ENCODE peak calls at places on chromosomes 4 and X, in six cellular contexts. One of them, this sample, is unnamed.

GRCh38 chr4:7358100-7358735 is 76.5 kb downstream of the PSAPL1 start:
- DNase-seq in BE2C: no peak
- DNase-seq in RPMI7951: peak
- DNase-seq in 8988T: peak
- DNase-seq in activated CD8-positive, alpha-beta memory T cell treated with anti-CD3 and anti-CD28 coated beads, Interleukin-2, amount 50 U/mL, for 4 hours: no peak
- DNase-seq in stimulated activated CD8-positive, alpha-beta memory T cell treated with anti-CD3 and anti-CD28 coated beads, Interleukin-2, amount 100 ng/mL, for 48 hours: no peak
- DNase-seq in this sample: no peak

GRCh38 chrX:69362354-69362753 is 141.8 kb upstream of the NALF2 start:
- DNase-seq in activated CD8-positive, alpha-beta memory T cell treated with anti-CD3 and anti-CD28 coated beads, Interleukin-2, amount 50 U/mL, for 4 hours: no peak
- DNase-seq in BE2C: no peak
- DNase-seq in RPMI7951: peak
- DNase-seq in stimulated activated CD8-positive, alpha-beta memory T cell treated with anti-CD3 and anti-CD28 coated beads, Interleukin-2, amount 100 ng/mL, for 48 hours: no peak
- DNase-seq in 8988T: no peak
- DNase-seq in this sample: no peak

GRCh38 chrX:141220342-141221008 is 21.8 kb downstream of the SPANXC start:
- DNase-seq in BE2C: no peak
- DNase-seq in stimulated activated CD8-positive, alpha-beta memory T cell treated with anti-CD3 and anti-CD28 coated beads, Interleukin-2, amount 100 ng/mL, for 48 hours: no peak
- DNase-seq in 8988T: no peak
- DNase-seq in activated CD8-positive, alpha-beta memory T cell treated with anti-CD3 and anti-CD28 coated beads, Interleukin-2, amount 50 U/mL, for 4 hours: no peak
- DNase-seq in RPMI7951: peak
- DNase-seq in this sample: no peak

GRCh38 chr4:22077571-22077970 is 129.0 kb upstream of the KCNIP4 start:
- DNase-seq in BE2C: no peak
- DNase-seq in RPMI7951: no peak
- DNase-seq in stimulated activated CD8-positive, alpha-beta memory T cell treated with anti-CD3 and anti-CD28 coated beads, Interleukin-2, amount 100 ng/mL, for 48 hours: no peak
- DNase-seq in 8988T: no peak
- DNase-seq in activated CD8-positive, alpha-beta memory T cell treated with anti-CD3 and anti-CD28 coated beads, Interleukin-2, amount 50 U/mL, for 4 hours: no peak
- DNase-seq in this sample: no peak

GRCh38 chr4:10093801-10094552 is 22.6 kb downstream of the WDR1 start:
- DNase-seq in activated CD8-positive, alpha-beta memory T cell treated with anti-CD3 and anti-CD28 coated beads, Interleukin-2, amount 50 U/mL, for 4 hours: no peak
- DNase-seq in stimulated activated CD8-positive, alpha-beta memory T cell treated with anti-CD3 and anti-CD28 coated beads, Interleukin-2, amount 100 ng/mL, for 48 hours: no peak
- DNase-seq in RPMI7951: peak
- DNase-seq in 8988T: no peak
- DNase-seq in BE2C: no peak
- DNase-seq in this sample: no peak

GRCh38 chr4:40458109-40458508 is 123.0 kb downstream of the CHRNA9 start:
- DNase-seq in stimulated activated CD8-positive, alpha-beta memory T cell treated with anti-CD3 and anti-CD28 coated beads, Interleukin-2, amount 100 ng/mL, for 48 hours: no peak
- DNase-seq in RPMI7951: no peak
- DNase-seq in BE2C: no peak
- DNase-seq in 8988T: no peak
- DNase-seq in activated CD8-positive, alpha-beta memory T cell treated with anti-CD3 and anti-CD28 coated beads, Interleukin-2, amount 50 U/mL, for 4 hours: no peak
- DNase-seq in this sample: no peak

GRCh38 chr4:6105311-6105911 is 87.2 kb upstream of the C4orf50 start:
- DNase-seq in stimulated activated CD8-positive, alpha-beta memory T cell treated with anti-CD3 and anti-CD28 coated beads, Interleukin-2, amount 100 ng/mL, for 48 hours: no peak
- DNase-seq in 8988T: no peak
- DNase-seq in activated CD8-positive, alpha-beta memory T cell treated with anti-CD3 and anti-CD28 coated beads, Interleukin-2, amount 50 U/mL, for 4 hours: no peak
- DNase-seq in RPMI7951: no peak
- DNase-seq in BE2C: no peak
- DNase-seq in this sample: no peak

GRCh38 chrX:130874751-130875150 is 28.3 kb downstream of the ENOX2 start:
- DNase-seq in BE2C: no peak
- DNase-seq in 8988T: no peak
- DNase-seq in stimulated activated CD8-positive, alpha-beta memory T cell treated with anti-CD3 and anti-CD28 coated beads, Interleukin-2, amount 100 ng/mL, for 48 hours: no peak
- DNase-seq in activated CD8-positive, alpha-beta memory T cell treated with anti-CD3 and anti-CD28 coated beads, Interleukin-2, amount 50 U/mL, for 4 hours: no peak
- DNase-seq in RPMI7951: no peak
- DNase-seq in this sample: no peak

GRCh38 chr4:172708184-172708583 is 460.4 kb upstream of the GALNT7 start:
- DNase-seq in RPMI7951: no peak
- DNase-seq in stimulated activated CD8-positive, alpha-beta memory T cell treated with anti-CD3 and anti-CD28 coated beads, Interleukin-2, amount 100 ng/mL, for 48 hours: no peak
- DNase-seq in activated CD8-positive, alpha-beta memory T cell treated with anti-CD3 and anti-CD28 coated beads, Interleukin-2, amount 50 U/mL, for 4 hours: no peak
- DNase-seq in 8988T: no peak
- DNase-seq in BE2C: no peak
- DNase-seq in this sample: no peak

GRCh38 chr4:84403656-84404055 is 95.4 kb downstream of the NKX6-1 start:
- DNase-seq in activated CD8-positive, alpha-beta memory T cell treated with anti-CD3 and anti-CD28 coated beads, Interleukin-2, amount 50 U/mL, for 4 hours: no peak
- DNase-seq in 8988T: no peak
- DNase-seq in stimulated activated CD8-positive, alpha-beta memory T cell treated with anti-CD3 and anti-CD28 coated beads, Interleukin-2, amount 100 ng/mL, for 48 hours: no peak
- DNase-seq in BE2C: no peak
- DNase-seq in RPMI7951: peak
- DNase-seq in this sample: no peak

GRCh38 chr4:159206427-159206871 is 103.6 kb downstream of the RAPGEF2 start:
- DNase-seq in 8988T: no peak
- DNase-seq in activated CD8-positive, alpha-beta memory T cell treated with anti-CD3 and anti-CD28 coated beads, Interleukin-2, amount 50 U/mL, for 4 hours: no peak
- DNase-seq in RPMI7951: peak
- DNase-seq in BE2C: no peak
- DNase-seq in stimulated activated CD8-positive, alpha-beta memory T cell treated with anti-CD3 and anti-CD28 coated beads, Interleukin-2, amount 100 ng/mL, for 48 hours: peak
- DNase-seq in this sample: no peak

GRCh38 chrX:122582280-122582679 is 601.8 kb upstream of the GRIA3 start:
- DNase-seq in stimulated activated CD8-positive, alpha-beta memory T cell treated with anti-CD3 and anti-CD28 coated beads, Interleukin-2, amount 100 ng/mL, for 48 hours: no peak
- DNase-seq in activated CD8-positive, alpha-beta memory T cell treated with anti-CD3 and anti-CD28 coated beads, Interleukin-2, amount 50 U/mL, for 4 hours: no peak
- DNase-seq in RPMI7951: peak
- DNase-seq in 8988T: no peak
- DNase-seq in BE2C: no peak
- DNase-seq in this sample: no peak

GRCh38 chrX:40508560-40508959 is 72.2 kb upstream of the ATP6AP2 start:
- DNase-seq in BE2C: no peak
- DNase-seq in RPMI7951: peak
- DNase-seq in activated CD8-positive, alpha-beta memory T cell treated with anti-CD3 and anti-CD28 coated beads, Interleukin-2, amount 50 U/mL, for 4 hours: no peak
- DNase-seq in stimulated activated CD8-positive, alpha-beta memory T cell treated with anti-CD3 and anti-CD28 coated beads, Interleukin-2, amount 100 ng/mL, for 48 hours: no peak
- DNase-seq in 8988T: no peak
- DNase-seq in this sample: no peak

GRCh38 chr4:48379587-48380140 is 38.3 kb downstream of the SLAIN2 start:
- DNase-seq in stimulated activated CD8-positive, alpha-beta memory T cell treated with anti-CD3 and anti-CD28 coated beads, Interleukin-2, amount 100 ng/mL, for 48 hours: no peak
- DNase-seq in RPMI7951: no peak
- DNase-seq in activated CD8-positive, alpha-beta memory T cell treated with anti-CD3 and anti-CD28 coated beads, Interleukin-2, amount 50 U/mL, for 4 hours: no peak
- DNase-seq in 8988T: no peak
- DNase-seq in BE2C: no peak
- DNase-seq in this sample: no peak

GRCh38 chr4:8599657-8600056 is 7.1 kb downstream of the CPZ start:
- DNase-seq in activated CD8-positive, alpha-beta memory T cell treated with anti-CD3 and anti-CD28 coated beads, Interleukin-2, amount 50 U/mL, for 4 hours: no peak
- DNase-seq in BE2C: no peak
- DNase-seq in stimulated activated CD8-positive, alpha-beta memory T cell treated with anti-CD3 and anti-CD28 coated beads, Interleukin-2, amount 100 ng/mL, for 48 hours: no peak
- DNase-seq in 8988T: no peak
- DNase-seq in RPMI7951: peak
- DNase-seq in this sample: no peak

GRCh38 chrX:10769696-10770619 is 149.6 kb upstream of the MID1 start:
- DNase-seq in RPMI7951: peak
- DNase-seq in activated CD8-positive, alpha-beta memory T cell treated with anti-CD3 and anti-CD28 coated beads, Interleukin-2, amount 50 U/mL, for 4 hours: no peak
- DNase-seq in stimulated activated CD8-positive, alpha-beta memory T cell treated with anti-CD3 and anti-CD28 coated beads, Interleukin-2, amount 100 ng/mL, for 48 hours: no peak
- DNase-seq in 8988T: no peak
- DNase-seq in BE2C: peak
- DNase-seq in this sample: no peak

GRCh38 chr4:141977433-141977832 is 341.1 kb downstream of the IL15 start:
- DNase-seq in 8988T: no peak
- DNase-seq in BE2C: no peak
- DNase-seq in stimulated activated CD8-positive, alpha-beta memory T cell treated with anti-CD3 and anti-CD28 coated beads, Interleukin-2, amount 100 ng/mL, for 48 hours: no peak
- DNase-seq in RPMI7951: no peak
- DNase-seq in activated CD8-positive, alpha-beta memory T cell treated with anti-CD3 and anti-CD28 coated beads, Interleukin-2, amount 50 U/mL, for 4 hours: no peak
- DNase-seq in this sample: no peak

GRCh38 chr4:184688447-184688846 is 38.9 kb downstream of the PRIMPOL start:
- DNase-seq in RPMI7951: peak
- DNase-seq in 8988T: peak
- DNase-seq in stimulated activated CD8-positive, alpha-beta memory T cell treated with anti-CD3 and anti-CD28 coated beads, Interleukin-2, amount 100 ng/mL, for 48 hours: peak
- DNase-seq in BE2C: no peak
- DNase-seq in activated CD8-positive, alpha-beta memory T cell treated with anti-CD3 and anti-CD28 coated beads, Interleukin-2, amount 50 U/mL, for 4 hours: no peak
- DNase-seq in this sample: peak

GRCh38 chrX:19121898-19122640 is at the start of gene ADGRG2:
- DNase-seq in RPMI7951: no peak
- DNase-seq in 8988T: peak
- DNase-seq in BE2C: peak
- DNase-seq in stimulated activated CD8-positive, alpha-beta memory T cell treated with anti-CD3 and anti-CD28 coated beads, Interleukin-2, amount 100 ng/mL, for 48 hours: no peak
- DNase-seq in activated CD8-positive, alpha-beta memory T cell treated with anti-CD3 and anti-CD28 coated beads, Interleukin-2, amount 50 U/mL, for 4 hours: no peak
- DNase-seq in this sample: peak

GRCh38 chrX:11968470-11968869 is 169.8 kb upstream of the FRMPD4 start:
- DNase-seq in activated CD8-positive, alpha-beta memory T cell treated with anti-CD3 and anti-CD28 coated beads, Interleukin-2, amount 50 U/mL, for 4 hours: no peak
- DNase-seq in stimulated activated CD8-positive, alpha-beta memory T cell treated with anti-CD3 and anti-CD28 coated beads, Interleukin-2, amount 100 ng/mL, for 48 hours: no peak
- DNase-seq in BE2C: no peak
- DNase-seq in RPMI7951: no peak
- DNase-seq in 8988T: no peak
- DNase-seq in this sample: no peak

GRCh38 chr4:1994935-1995334 is 13.8 kb downstream of the NELFA start:
- DNase-seq in 8988T: no peak
- DNase-seq in BE2C: no peak
- DNase-seq in activated CD8-positive, alpha-beta memory T cell treated with anti-CD3 and anti-CD28 coated beads, Interleukin-2, amount 50 U/mL, for 4 hours: no peak
- DNase-seq in stimulated activated CD8-positive, alpha-beta memory T cell treated with anti-CD3 and anti-CD28 coated beads, Interleukin-2, amount 100 ng/mL, for 48 hours: no peak
- DNase-seq in RPMI7951: no peak
- DNase-seq in this sample: no peak